ENCODE peak calls at places on chromosomes 4 and X, in four cellular contexts. X, K, A and L are unnamed samples.

GRCh38 chr4:12588572-12588971 is 895.6 kb downstream of the RAB28 start:
- DNase-seq in K (no peak), A (no peak), X (no peak), L (no peak)

GRCh38 chrX:25721564-25721963 is 416.6 kb upstream of the MAGEB18 start:
- DNase-seq in A (peak; percentile 1), X (no peak), K (no peak), L (no peak)

GRCh38 chr4:185956546-185956945 is 112.4 kb upstream of the TLR3 start:
- DNase-seq in X (no peak), A (no peak), K (no peak), L (no peak)

GRCh38 chr4:56206258-56206657 is 181.0 kb downstream of the AASDH start:
- DNase-seq in A (no peak), K (no peak), X (no peak), L (no peak)

GRCh38 chr4:139853309-139853708 is 187.7 kb downstream of the MGST2 start:
- DNase-seq in X (no peak), A (no peak), K (no peak), L (no peak)

GRCh38 chr4:98092833-98093439 is 50.3 kb downstream of the STPG2 start:
- DNase-seq in K (no peak), X (peak; percentile 27), A (peak; percentile 9), L (no peak)

GRCh38 chr4:91916219-91916618 is 387.5 kb upstream of the GRID2 start:
- DNase-seq in X (no peak), K (no peak), A (no peak), L (no peak)

GRCh38 chr4:54941994-54942552 is 183.3 kb downstream of the KDR start:
- DNase-seq in K (no peak), X (no peak), A (no peak), L (no peak)

GRCh38 chr4:138627096-138627495 is 384.9 kb upstream of the SLC7A11 start:
- DNase-seq in K (no peak), X (no peak), A (no peak), L (no peak)

GRCh38 chrX:19174401-19175025 is 52.2 kb upstream of the ADGRG2 start:
- DNase-seq in X (no peak), A (no peak), K (no peak), L (no peak)

GRCh38 chrX:47068720-47069119 is 9.5 kb upstream of the RGN start:
- DNase-seq in A (peak; percentile 53), K (no peak), X (no peak), L (no peak)

GRCh38 chrX:53281321-53281822 is at the start of gene IQSEC2:
- DNase-seq in A (no peak), K (peak; percentile 79), X (peak; percentile 48), L (no peak)

GRCh38 chr4:184845367-184846011 is 19.7 kb upstream of the ACSL1 start:
- DNase-seq in K (no peak), X (no peak), A (peak; percentile 40), L (no peak)

GRCh38 chr4:100356172-100356571 is 161.7 kb downstream of the EMCN start:
- DNase-seq in X (no peak), K (no peak), A (no peak), L (no peak)

GRCh38 chr4:954211-955020 is 19.0 kb downstream of the DGKQ start:
- DNase-seq in K (no peak), A (no peak), X (no peak), L (no peak)

GRCh38 chrX:100409316-100410082 is 574 bp downstream of the PCDH19 start:
- DNase-seq in K (no peak), A (no peak), X (no peak), L (no peak)

GRCh38 chr4:83282049-83282535 is 2.5 kb downstream of the COQ2 start:
- DNase-seq in K (peak; percentile 22), A (peak; percentile 53), X (peak; percentile 58), L (no peak)

GRCh38 chr4:48602763-48603162 is 112.7 kb downstream of the ZAR1 start:
- DNase-seq in K (no peak), A (no peak), X (no peak), L (no peak)

GRCh38 chr4:113971706-113972360 is 7.6 kb downstream of the ARSJ start:
- DNase-seq in A (no peak), X (no peak), K (no peak), L (no peak)

GRCh38 chr4:148868207-148868606 is 426.0 kb upstream of the NR3C2 start:
- DNase-seq in X (no peak), K (no peak), A (no peak), L (no peak)

GRCh38 chr4:14269824-14270223 is 642.3 kb upstream of the BOD1L1 start:
- DNase-seq in A (no peak), K (no peak), X (no peak), L (no peak)

GRCh38 chrX:13219990-13220764 is 99.7 kb downstream of the ATXN3L start:
- DNase-seq in K (no peak), A (no peak), X (no peak), L (no peak)

GRCh38 chr4:1974836-1975235 is 33.9 kb downstream of the NELFA start:
- DNase-seq in A (no peak), K (no peak), X (no peak), L (no peak)

GRCh38 chr4:22434895-22435294 is 81.0 kb downstream of the ADGRA3 start:
- DNase-seq in X (peak; percentile 13), K (peak; percentile 10), A (peak; percentile 59), L (no peak)
- TF ChIP-seq TCF7L2 in X (no peak), K (no peak), A (no peak), L (no peak)

DNA sequence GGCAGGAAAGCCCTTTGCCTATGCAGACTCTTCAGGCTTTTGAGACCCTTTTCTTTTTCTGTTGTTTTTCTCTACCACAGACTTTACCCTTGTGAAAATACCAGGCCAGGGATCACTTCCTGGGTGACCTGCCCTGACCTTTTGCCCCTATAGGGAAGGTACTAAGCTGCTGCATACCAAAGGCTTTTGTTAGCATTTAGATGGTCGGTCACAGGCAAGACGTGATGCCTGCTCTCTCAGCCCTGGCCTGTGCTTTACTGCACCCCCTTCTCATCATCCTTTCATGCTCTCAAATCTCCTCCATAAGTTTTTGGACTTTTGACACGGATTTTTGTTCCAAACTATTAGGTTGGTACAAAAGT is 98.2 kb downstream of the ARHGAP10 start:
- DNase-seq in A (no peak), K (no peak), X (no peak), L (no peak)
- H3K4me1 ChIP-seq in A (no peaks in the 10 kb centered on the region), K (no peaks in the 10 kb centered on the region), X (peaks cover 38% of the 10 kb centered on the region), L (peaks cover 6% of the 10 kb centered on the region)

GRCh38 chr4:60461551-60461950 is 738.6 kb upstream of the ADGRL3 start:
- DNase-seq in X (no peak), K (no peak), A (no peak), L (no peak)

GRCh38 chr4:60463846-60464502 is 736.2 kb upstream of the ADGRL3 start:
- DNase-seq in K (no peak), X (no peak), A (peak; percentile 1), L (no peak)
- TF ChIP-seq CTCF in K (peak; percentile 19), X (no peak), A (peak; percentile 53), L (no peak)

GRCh38 chrX:67720344-67720743 is 176.5 kb downstream of the AR start:
- DNase-seq in A (no peak), X (no peak), K (no peak), L (no peak)
- TF ChIP-seq TCF7L2 in A (no peak), X (no peak), K (no peak), L (no peak)

GRCh38 chr4:169100656-169101055 is 90.6 kb upstream of the CBR4 start:
- DNase-seq in X (no peak), A (no peak), K (no peak), L (no peak)
- H3K4me1 ChIP-seq in X (no peaks in the 10 kb centered on the region), A (peaks cover 20% of the 10 kb centered on the region), K (no peaks in the 10 kb centered on the region), L (no peaks in the 10 kb centered on the region)

GRCh38 chrX:95762716-95763115 is 921.9 kb upstream of the DIAPH2 start:
- DNase-seq in K (no peak), X (no peak), A (no peak), L (no peak)
- TF ChIP-seq CTCF in K (no peak), X (no peak), A (no peak), L (peak; percentile 22)

DNA sequence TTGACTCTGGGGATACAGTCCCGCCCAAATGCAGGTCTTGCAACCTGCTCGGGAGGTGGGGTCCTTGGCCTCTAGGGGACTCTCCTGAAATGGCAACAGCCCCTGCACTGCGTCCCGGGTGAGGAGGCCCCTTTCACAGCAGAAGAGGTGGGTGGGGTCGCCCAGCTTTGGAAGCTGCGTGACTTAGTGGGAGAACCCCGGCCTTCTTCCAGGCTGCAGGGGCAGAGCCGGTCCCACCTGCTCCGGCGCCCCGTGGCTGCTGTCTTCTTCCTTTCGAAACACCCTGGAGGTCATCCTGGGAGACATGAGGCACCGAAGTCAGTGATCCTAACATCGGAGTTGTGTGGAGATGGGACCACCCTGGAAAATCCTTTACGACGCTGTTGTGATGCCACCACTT is 103.7 kb upstream of the ADRA2C start:
- DNase-seq in X (no peak), K (no peak), A (no peak), L (no peak)
- TF ChIP-seq TCF7L2 in X (no peak), K (no peak), A (no peak), L (no peak)

DNA sequence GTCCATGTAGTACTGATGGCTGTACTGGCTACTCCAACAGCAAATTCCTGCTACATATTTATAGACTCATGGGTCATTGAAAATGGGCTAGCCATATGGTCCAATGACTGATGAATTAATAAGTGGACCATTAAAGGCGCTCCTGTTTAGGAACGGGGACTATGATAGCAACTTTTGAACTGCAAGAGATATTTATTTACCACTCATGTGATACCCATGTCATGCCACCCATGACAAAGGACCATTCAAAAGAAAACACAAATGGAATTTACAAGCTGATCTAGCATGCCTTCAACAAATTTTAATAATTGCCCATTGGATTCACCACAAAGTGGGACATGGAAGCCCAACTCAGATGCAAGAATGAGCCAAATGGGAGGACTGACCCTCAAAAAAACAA is 240.0 kb upstream of the GALNTL6 start:
- DNase-seq in A (no peak), K (no peak), X (no peak), L (no peak)
- H3K4me1 ChIP-seq in A (no peaks in the 10 kb centered on the region), K (no peaks in the 10 kb centered on the region), X (no peaks in the 10 kb centered on the region), L (no peaks in the 10 kb centered on the region)

GRCh38 chrX:57904481-57904880 is 5.8 kb downstream of the ZXDA start:
- DNase-seq in K (no peak), A (no peak), X (no peak), L (no peak)
- TF ChIP-seq CTCF in K (no peak), A (no peak), X (no peak), L (no peak)